ENCODE peak calls at places on chromosomes 7 and 10, in ten cellular contexts. One of them, this sample, is unnamed. For H3K27me3 and H3K9me3, the result is how much of the 10 kb centered on the place peaks cover.

GRCh38 chr7:30920021-30920583 is 8.4 kb downstream of the AQP1 start:
- DNase-seq in effector memory CD4-positive, alpha-beta T cell: no peak
- DNase-seq in K562: no peak
- DNase-seq in lower lobe of right lung: peak
- DNase-seq in aorta: peak
- DNase-seq in hepatocyte: no peak
- DNase-seq in HCT116: no peak
- DNase-seq in SJSA1: no peak
- DNase-seq in mammary epithelial cell: no peak
- DNase-seq in upper lobe of left lung: peak
- DNase-seq in this sample: no peak

GRCh38 chr10:112435013-112435619 is 11.6 kb downstream of the ZDHHC6 start:
- DNase-seq in upper lobe of left lung: no peak
- DNase-seq in aorta: no peak
- DNase-seq in SJSA1: no peak
- DNase-seq in effector memory CD4-positive, alpha-beta T cell: no peak
- DNase-seq in hepatocyte: peak
- DNase-seq in lower lobe of right lung: no peak
- DNase-seq in HCT116: peak
- DNase-seq in mammary epithelial cell: peak
- DNase-seq in K562: no peak
- DNase-seq in this sample: no peak

GRCh38 chr7:27248911-27249723 is 6.5 kb downstream of the EVX1 start:
- DNase-seq in SJSA1: no peak
- DNase-seq in upper lobe of left lung: peak
- DNase-seq in hepatocyte: no peak
- DNase-seq in HCT116: no peak
- DNase-seq in mammary epithelial cell: peak
- DNase-seq in K562: no peak
- DNase-seq in lower lobe of right lung: no peak
- DNase-seq in aorta: no peak
- DNase-seq in effector memory CD4-positive, alpha-beta T cell: no peak
- DNase-seq in this sample: no peak

GRCh38 chr10:31749981-31750850 is 178.4 kb downstream of the ARHGAP12 start:
- DNase-seq in hepatocyte: peak
- DNase-seq in SJSA1: peak
- DNase-seq in lower lobe of right lung: no peak
- DNase-seq in mammary epithelial cell: no peak
- DNase-seq in HCT116: no peak
- DNase-seq in upper lobe of left lung: peak
- DNase-seq in aorta: no peak
- DNase-seq in K562: no peak
- DNase-seq in effector memory CD4-positive, alpha-beta T cell: no peak
- DNase-seq in this sample: peak

GRCh38 chr7:151094675-151095074 is 8.4 kb downstream of the AGAP3 start:
- DNase-seq in K562: no peak
- DNase-seq in hepatocyte: no peak
- DNase-seq in aorta: no peak
- DNase-seq in HCT116: no peak
- DNase-seq in lower lobe of right lung: no peak
- DNase-seq in mammary epithelial cell: no peak
- DNase-seq in upper lobe of left lung: no peak
- DNase-seq in effector memory CD4-positive, alpha-beta T cell: no peak
- DNase-seq in SJSA1: no peak
- DNase-seq in this sample: no peak

GRCh38 chr7:1384113-1384415 is 75.2 kb downstream of the MICALL2 start:
- DNase-seq in aorta: no peak
- DNase-seq in SJSA1: no peak
- DNase-seq in lower lobe of right lung: no peak
- DNase-seq in effector memory CD4-positive, alpha-beta T cell: no peak
- DNase-seq in K562: no peak
- DNase-seq in hepatocyte: no peak
- DNase-seq in mammary epithelial cell: no peak
- DNase-seq in HCT116: no peak
- DNase-seq in upper lobe of left lung: peak
- DNase-seq in this sample: no peak

GRCh38 chr10:124791378-124792348 is at the start of gene EEF1AKMT2:
- DNase-seq in effector memory CD4-positive, alpha-beta T cell: peak
- DNase-seq in hepatocyte: peak
- DNase-seq in upper lobe of left lung: peak
- DNase-seq in K562: peak
- DNase-seq in HCT116: peak
- DNase-seq in mammary epithelial cell: peak
- DNase-seq in lower lobe of right lung: peak
- DNase-seq in aorta: peak
- DNase-seq in SJSA1: peak
- DNase-seq in this sample: peak

GRCh38 chr7:112770051-112770450 is 20.1 kb downstream of the TMEM168 start:
- DNase-seq in K562: no peak
- DNase-seq in SJSA1: no peak
- DNase-seq in aorta: no peak
- DNase-seq in upper lobe of left lung: no peak
- DNase-seq in mammary epithelial cell: peak
- DNase-seq in lower lobe of right lung: no peak
- DNase-seq in HCT116: no peak
- DNase-seq in hepatocyte: peak
- DNase-seq in effector memory CD4-positive, alpha-beta T cell: no peak
- DNase-seq in this sample: peak

GRCh38 chr7:107173691-107174406 is 5.0 kb downstream of the HBP1 start:
- DNase-seq in upper lobe of left lung: no peak
- DNase-seq in hepatocyte: no peak
- DNase-seq in aorta: no peak
- DNase-seq in lower lobe of right lung: no peak
- DNase-seq in SJSA1: no peak
- DNase-seq in mammary epithelial cell: no peak
- DNase-seq in effector memory CD4-positive, alpha-beta T cell: no peak
- DNase-seq in K562: no peak
- DNase-seq in HCT116: no peak
- DNase-seq in this sample: no peak

DNA sequence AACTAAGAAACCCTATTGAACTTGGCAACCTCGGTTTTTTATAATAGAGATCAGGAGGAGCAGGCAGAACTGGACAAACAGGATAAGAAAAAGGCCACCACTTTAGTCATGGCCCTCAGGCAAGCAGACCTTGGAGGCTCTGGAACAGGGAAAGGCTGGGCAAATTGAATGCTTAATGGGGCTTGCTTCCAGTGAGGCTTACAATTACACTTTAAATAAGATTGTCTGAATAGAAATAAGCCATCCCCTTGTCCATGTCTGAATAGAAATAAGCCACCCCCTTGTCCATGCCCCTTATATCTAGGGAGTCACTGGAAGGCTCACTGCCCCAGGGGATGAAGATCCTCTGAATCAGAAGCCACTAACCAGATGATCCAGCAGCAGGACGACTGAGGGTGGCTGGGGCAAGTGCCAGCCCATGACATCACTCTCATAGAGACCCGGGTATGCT is 40.6 kb downstream of the AKR1B15 start:
- DNase-seq in K562: no peak
- DNase-seq in hepatocyte: no peak
- DNase-seq in HCT116: no peak
- DNase-seq in upper lobe of left lung: no peak
- DNase-seq in lower lobe of right lung: no peak
- DNase-seq in SJSA1: no peak
- DNase-seq in mammary epithelial cell: peak
- DNase-seq in aorta: no peak
- DNase-seq in effector memory CD4-positive, alpha-beta T cell: no peak
- DNase-seq in this sample: no peak
- H3K27ac ChIP-seq in K562: no peak
- H3K27ac ChIP-seq in hepatocyte: no peak
- H3K27ac ChIP-seq in HCT116: no peak
- H3K27ac ChIP-seq in upper lobe of left lung: no peak
- H3K27ac ChIP-seq in lower lobe of right lung: no peak
- H3K27ac ChIP-seq in SJSA1: no peak
- H3K27ac ChIP-seq in mammary epithelial cell: peak
- H3K27ac ChIP-seq in aorta: no peak
- H3K27ac ChIP-seq in effector memory CD4-positive, alpha-beta T cell: no peak
- H3K27ac ChIP-seq in this sample: no peak

GRCh38 chr10:71396714-71397339 is at the start of gene CDH23:
- DNase-seq in SJSA1: peak
- DNase-seq in HCT116: no peak
- DNase-seq in effector memory CD4-positive, alpha-beta T cell: no peak
- DNase-seq in mammary epithelial cell: no peak
- DNase-seq in K562: peak
- DNase-seq in hepatocyte: peak
- DNase-seq in aorta: peak
- DNase-seq in lower lobe of right lung: no peak
- DNase-seq in upper lobe of left lung: peak
- DNase-seq in this sample: peak
- H3K27me3 ChIP-seq in SJSA1: half or more
- H3K27me3 ChIP-seq in HCT116: under half
- H3K27me3 ChIP-seq in effector memory CD4-positive, alpha-beta T cell: under half
- H3K27me3 ChIP-seq in mammary epithelial cell: under half
- H3K27me3 ChIP-seq in K562: half or more
- H3K27me3 ChIP-seq in hepatocyte: under half
- H3K27me3 ChIP-seq in aorta: under half
- H3K27me3 ChIP-seq in lower lobe of right lung: half or more
- H3K27me3 ChIP-seq in upper lobe of left lung: under half
- H3K27me3 ChIP-seq in this sample: under half

GRCh38 chr10:131730771-131731497 is 169.9 kb upstream of the PPP2R2D start:
- DNase-seq in HCT116: no peak
- DNase-seq in K562: no peak
- DNase-seq in upper lobe of left lung: peak
- DNase-seq in lower lobe of right lung: no peak
- DNase-seq in SJSA1: peak
- DNase-seq in hepatocyte: no peak
- DNase-seq in aorta: no peak
- DNase-seq in effector memory CD4-positive, alpha-beta T cell: no peak
- DNase-seq in mammary epithelial cell: no peak
- DNase-seq in this sample: no peak
- H3K9me3 ChIP-seq in HCT116: under half
- H3K9me3 ChIP-seq in K562: under half
- H3K9me3 ChIP-seq in upper lobe of left lung: under half
- H3K9me3 ChIP-seq in lower lobe of right lung: under half
- H3K9me3 ChIP-seq in SJSA1: under half
- H3K9me3 ChIP-seq in hepatocyte: under half
- H3K9me3 ChIP-seq in aorta: under half
- H3K9me3 ChIP-seq in effector memory CD4-positive, alpha-beta T cell: under half
- H3K9me3 ChIP-seq in mammary epithelial cell: under half
- H3K9me3 ChIP-seq in this sample: under half

GRCh38 chr10:60139798-60140566 is 233.6 kb upstream of the CCDC6 start:
- DNase-seq in upper lobe of left lung: no peak
- DNase-seq in SJSA1: no peak
- DNase-seq in aorta: no peak
- DNase-seq in HCT116: no peak
- DNase-seq in K562: no peak
- DNase-seq in hepatocyte: peak
- DNase-seq in mammary epithelial cell: peak
- DNase-seq in effector memory CD4-positive, alpha-beta T cell: no peak
- DNase-seq in lower lobe of right lung: no peak
- DNase-seq in this sample: no peak

GRCh38 chr10:60138026-60138425 is 231.7 kb upstream of the CCDC6 start:
- DNase-seq in aorta: no peak
- DNase-seq in K562: no peak
- DNase-seq in hepatocyte: no peak
- DNase-seq in SJSA1: no peak
- DNase-seq in HCT116: no peak
- DNase-seq in effector memory CD4-positive, alpha-beta T cell: no peak
- DNase-seq in upper lobe of left lung: no peak
- DNase-seq in mammary epithelial cell: no peak
- DNase-seq in lower lobe of right lung: no peak
- DNase-seq in this sample: no peak

GRCh38 chr10:60138842-60139241 is 232.5 kb upstream of the CCDC6 start:
- DNase-seq in aorta: no peak
- DNase-seq in SJSA1: no peak
- DNase-seq in lower lobe of right lung: no peak
- DNase-seq in mammary epithelial cell: no peak
- DNase-seq in HCT116: no peak
- DNase-seq in hepatocyte: no peak
- DNase-seq in K562: no peak
- DNase-seq in effector memory CD4-positive, alpha-beta T cell: no peak
- DNase-seq in upper lobe of left lung: no peak
- DNase-seq in this sample: no peak

GRCh38 chr10:60140681-60141632 is 234.6 kb upstream of the CCDC6 start:
- DNase-seq in hepatocyte: peak
- DNase-seq in mammary epithelial cell: no peak
- DNase-seq in HCT116: no peak
- DNase-seq in K562: peak
- DNase-seq in aorta: no peak
- DNase-seq in upper lobe of left lung: no peak
- DNase-seq in lower lobe of right lung: no peak
- DNase-seq in SJSA1: no peak
- DNase-seq in effector memory CD4-positive, alpha-beta T cell: no peak
- DNase-seq in this sample: peak

GRCh38 chr10:60139290-60139689 is 232.9 kb upstream of the CCDC6 start:
- DNase-seq in lower lobe of right lung: no peak
- DNase-seq in mammary epithelial cell: no peak
- DNase-seq in hepatocyte: no peak
- DNase-seq in HCT116: no peak
- DNase-seq in effector memory CD4-positive, alpha-beta T cell: no peak
- DNase-seq in K562: no peak
- DNase-seq in aorta: no peak
- DNase-seq in upper lobe of left lung: no peak
- DNase-seq in SJSA1: no peak
- DNase-seq in this sample: no peak
- H3K27ac ChIP-seq in lower lobe of right lung: no peak
- H3K27ac ChIP-seq in mammary epithelial cell: no peak
- H3K27ac ChIP-seq in hepatocyte: peak
- H3K27ac ChIP-seq in HCT116: no peak
- H3K27ac ChIP-seq in effector memory CD4-positive, alpha-beta T cell: no peak
- H3K27ac ChIP-seq in K562: peak
- H3K27ac ChIP-seq in aorta: no peak
- H3K27ac ChIP-seq in upper lobe of left lung: no peak
- H3K27ac ChIP-seq in SJSA1: no peak
- H3K27ac ChIP-seq in this sample: no peak

DNA sequence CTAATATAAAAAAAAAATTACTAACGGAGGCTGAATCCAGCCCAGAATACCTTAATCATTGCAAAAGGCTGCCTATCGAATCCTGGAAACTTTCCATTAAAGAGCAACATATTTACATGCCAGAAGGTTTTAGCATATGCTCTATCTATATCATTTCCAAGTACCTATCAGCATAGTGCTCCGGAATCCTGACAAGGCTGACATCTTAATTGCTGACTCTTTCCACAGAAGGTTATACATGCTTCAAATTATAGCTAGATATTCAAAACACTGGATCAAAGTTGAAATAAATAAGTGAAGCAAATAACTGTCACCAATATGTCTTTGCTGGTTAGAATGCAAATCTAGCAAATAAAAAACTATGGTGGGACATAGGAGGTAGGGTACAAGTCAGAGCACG is 170.9 kb upstream of the CDK1 start:
- DNase-seq in lower lobe of right lung: no peak
- DNase-seq in SJSA1: no peak
- DNase-seq in HCT116: no peak
- DNase-seq in hepatocyte: no peak
- DNase-seq in K562: no peak
- DNase-seq in effector memory CD4-positive, alpha-beta T cell: no peak
- DNase-seq in aorta: no peak
- DNase-seq in mammary epithelial cell: no peak
- DNase-seq in upper lobe of left lung: no peak
- DNase-seq in this sample: no peak
- H3K27me3 ChIP-seq in lower lobe of right lung: under half
- H3K27me3 ChIP-seq in SJSA1: under half
- H3K27me3 ChIP-seq in HCT116: under half
- H3K27me3 ChIP-seq in hepatocyte: under half
- H3K27me3 ChIP-seq in K562: under half
- H3K27me3 ChIP-seq in effector memory CD4-positive, alpha-beta T cell: under half
- H3K27me3 ChIP-seq in aorta: under half
- H3K27me3 ChIP-seq in mammary epithelial cell: under half
- H3K27me3 ChIP-seq in upper lobe of left lung: under half
- H3K27me3 ChIP-seq in this sample: under half

This sample was measured in SJCRH30.